ENCODE peak calls at places on chromosomes 3 and 15, in six cellular contexts. C is upper lobe of right lung; S is CD8-positive, alpha-beta memory T cell; Z is colonic mucosa; H is mammary epithelial cell; P is cardiac muscle cell. F is an unnamed sample.

GRCh38 chr3:104604326-104605010 is 762.2 kb upstream of the ALCAM start:
- DNase-seq in Z (no peak), S (no peak), C (no peak), H (peak; percentile 11), P (peak; percentile 21), F (no peak)

GRCh38 chr3:196440696-196441095 is 8.5 kb upstream of the UBXN7 start:
- DNase-seq in C (no peak), S (no peak), P (no peak), Z (no peak), H (no peak), F (no peak)

GRCh38 chr15:93929375-93930094 is 301.8 kb upstream of the MCTP2 start:
- DNase-seq in P (no peak), H (peak; percentile 69), S (no peak), C (no peak), Z (peak; percentile 22), F (peak; percentile 89)

GRCh38 chr3:107660316-107660976 is 137.7 kb downstream of the BBX start:
- DNase-seq in C (no peak), H (no peak), P (peak; percentile 33), Z (no peak), S (no peak), F (no peak)

GRCh38 chr3:16319307-16319706 is 54.3 kb downstream of the OXNAD1 start:
- DNase-seq in Z (no peak), P (peak; percentile 39), H (no peak), C (no peak), S (peak; percentile 66), F (no peak)

GRCh38 chr3:71264840-71265239 is 318.7 kb downstream of the FOXP1 start:
- DNase-seq in P (no peak), C (no peak), Z (no peak), H (no peak), S (no peak), F (no peak)

GRCh38 chr3:195337747-195338146 is 66.8 kb upstream of the XXYLT1 start:
- DNase-seq in P (no peak), H (no peak), S (no peak), C (no peak), Z (no peak), F (no peak)

GRCh38 chr3:23314981-23315805 is 112.1 kb downstream of the UBE2E2 start:
- DNase-seq in Z (no peak), C (no peak), H (peak; percentile 8), P (no peak), S (no peak), F (no peak)

GRCh38 chr3:44584646-44585501 is at the start of gene ZNF660:
- DNase-seq in H (peak; percentile 2), S (no peak), Z (peak; percentile 40), C (peak; percentile 80), P (peak; percentile 97), F (peak; percentile 84)

GRCh38 chr3:128195369-128195768 is 42.1 kb downstream of the EEFSEC start:
- DNase-seq in S (no peak), C (no peak), P (peak; percentile 45), Z (no peak), H (no peak), F (no peak)

GRCh38 chr3:134258761-134259347 is 8.2 kb upstream of the RYK start:
- DNase-seq in H (peak; percentile 56), P (no peak), Z (no peak), C (no peak), S (no peak), F (no peak)

GRCh38 chr15:62986948-62987347 is 55.6 kb upstream of the TPM1 start:
- DNase-seq in S (no peak), Z (no peak), H (peak; percentile 68), C (no peak), P (no peak), F (no peak)

GRCh38 chr15:62989366-62990055 is 53.0 kb upstream of the TPM1 start:
- DNase-seq in Z (no peak), H (no peak), C (no peak), P (no peak), S (no peak), F (no peak)

GRCh38 chr15:62991698-62992097 is 50.8 kb upstream of the TPM1 start:
- DNase-seq in C (no peak), P (no peak), Z (no peak), S (no peak), H (no peak), F (no peak)

GRCh38 chr15:62985768-62986167 is 56.8 kb upstream of the TPM1 start:
- DNase-seq in Z (no peak), C (no peak), S (no peak), H (no peak), P (no peak), F (no peak)

GRCh38 chr15:62988701-62989100 is 53.8 kb upstream of the TPM1 start:
- DNase-seq in H (no peak), C (no peak), P (no peak), S (no peak), Z (no peak), F (no peak)
- H3K4me1 ChIP-seq in H (peaks cover 7% of the 10 kb centered on the region), C (no peaks in the 10 kb centered on the region), P (no peaks in the 10 kb centered on the region), S (no peaks in the 10 kb centered on the region), Z (no peaks in the 10 kb centered on the region), F (peaks cover 8% of the 10 kb centered on the region)

GRCh38 chr15:31776039-31776438 is 254.3 kb upstream of the CHRNA7 start:
- DNase-seq in S (no peak), Z (no peak), H (no peak), P (no peak), C (no peak), F (no peak)
- H3K27ac ChIP-seq in S (no peak overlapping the region), Z (no peak overlapping the region), H (no peak overlapping the region), P (no peak overlapping the region), C (no peak overlapping the region), F (no peak overlapping the region)

GRCh38 chr15:31250033-31250432 is 76.6 kb upstream of the KLF13 start:
- DNase-seq in Z (no peak), P (no peak), H (no peak), S (no peak), C (peak; percentile 39), F (peak; percentile 52)

GRCh38 chr15:31248951-31249350 is 77.7 kb upstream of the KLF13 start:
- DNase-seq in P (no peak), S (no peak), Z (no peak), H (no peak), C (peak; percentile 23), F (peak; percentile 32)

GRCh38 chr15:31245756-31246155 is 80.9 kb upstream of the KLF13 start:
- DNase-seq in S (no peak), H (no peak), P (no peak), C (peak; percentile 25), Z (no peak), F (peak; percentile 51)

GRCh38 chr15:31247404-31247803 is 79.2 kb upstream of the KLF13 start:
- DNase-seq in S (no peak), H (no peak), Z (no peak), C (peak; percentile 20), P (no peak), F (peak; percentile 20)

DNA sequence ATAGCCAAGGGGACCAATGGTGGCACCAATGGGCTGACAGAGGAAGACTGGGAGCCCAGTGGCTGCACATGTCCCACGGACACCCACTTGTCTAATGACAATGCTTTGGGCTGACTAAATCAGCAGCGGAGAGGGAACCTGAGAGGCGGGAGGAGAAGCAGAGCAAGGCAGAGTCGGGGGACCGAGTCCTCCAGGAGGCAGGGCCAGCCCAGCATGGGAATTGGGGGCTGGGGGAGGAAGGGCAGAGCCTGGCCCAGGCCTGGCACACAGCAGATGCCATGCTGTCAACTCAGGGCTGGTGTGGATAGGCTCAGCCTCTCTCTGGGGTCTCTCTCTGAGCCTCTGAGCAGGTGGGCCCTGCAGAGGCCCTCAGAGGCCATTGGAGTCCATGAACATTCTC is 78.4 kb upstream of the KLF13 start:
- DNase-seq in P (no peak), S (no peak), C (peak; percentile 40), H (no peak), Z (no peak), F (peak; percentile 30)
- H3K4me1 ChIP-seq in P (no peaks in the 10 kb centered on the region), S (no peaks in the 10 kb centered on the region), C (no peaks in the 10 kb centered on the region), H (no peaks in the 10 kb centered on the region), Z (no peaks in the 10 kb centered on the region), F (peaks cover 7% of the 10 kb centered on the region)

DNA sequence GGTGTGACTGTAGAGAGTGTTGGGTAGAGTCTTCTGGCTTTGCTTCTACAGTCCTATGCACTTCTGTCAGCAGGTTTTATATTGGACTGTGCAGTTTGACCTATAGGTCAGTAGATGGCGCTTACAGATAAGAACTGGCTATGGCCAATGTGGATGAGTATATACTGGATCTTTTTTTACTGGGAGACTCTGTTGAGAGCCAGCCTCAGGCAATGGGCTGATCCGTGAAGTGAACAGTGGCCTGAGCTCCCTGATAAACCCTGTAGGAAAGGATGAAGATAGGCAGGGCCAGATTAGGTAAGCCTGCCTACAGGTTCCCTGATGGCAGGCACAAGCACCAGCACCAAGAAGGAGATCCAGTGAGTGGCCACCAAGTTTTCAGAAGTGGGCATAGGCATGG is 325.9 kb upstream of the SGO1 start:
- DNase-seq in Z (no peak), C (no peak), H (peak; percentile 47), S (no peak), P (peak; percentile 70), F (no peak)
- H3K27ac ChIP-seq in Z (no peak overlapping the region), C (no peak overlapping the region), H (no peak overlapping the region), S (no peak overlapping the region), P (no peak overlapping the region), F (no peak overlapping the region)

GRCh38 chr15:73628102-73628501 is 5.1 kb downstream of the NPTN start:
- DNase-seq in P (no peak), H (no peak), S (no peak), C (no peak), Z (no peak), F (no peak)

GRCh38 chr15:73631915-73632669 is 1.1 kb downstream of the NPTN start:
- DNase-seq in S (no peak), H (peak; percentile 59), Z (peak; percentile 71), P (peak; percentile 79), C (no peak), F (peak; percentile 84)

GRCh38 chr15:73630796-73631471 is 2.3 kb downstream of the NPTN start:
- DNase-seq in Z (no peak), C (no peak), S (no peak), H (peak; percentile 28), P (no peak), F (no peak)

GRCh38 chr15:73628976-73629854 is 4.0 kb downstream of the NPTN start:
- DNase-seq in H (peak; percentile 11), Z (no peak), S (no peak), C (no peak), P (peak; percentile 31), F (no peak)

DNA sequence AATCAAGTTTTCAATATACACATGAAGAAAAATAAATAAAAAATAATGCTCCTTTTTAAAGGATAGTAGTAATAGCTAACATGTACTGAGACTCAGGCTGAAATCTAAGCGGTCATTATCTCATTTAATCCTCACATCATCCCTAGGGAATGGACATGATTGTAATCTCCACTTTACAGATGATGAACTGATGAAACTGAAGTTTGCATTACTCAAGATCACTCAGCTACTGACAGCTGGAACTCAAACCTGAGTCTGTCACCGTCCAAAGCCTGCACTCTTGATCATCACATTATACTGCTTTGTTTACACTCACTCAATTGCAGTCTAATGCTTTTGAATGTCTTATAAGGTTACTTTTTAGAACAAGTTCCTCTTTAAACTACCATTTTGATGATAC is 3.2 kb downstream of the NPTN start:
- DNase-seq in H (peak; percentile 27), S (no peak), C (no peak), Z (no peak), P (no peak), F (no peak)
- H3K4me1 ChIP-seq in H (peaks cover 45% of the 10 kb centered on the region), S (peaks cover 45% of the 10 kb centered on the region), C (peaks cover 60% of the 10 kb centered on the region), Z (peaks cover 26% of the 10 kb centered on the region), P (peaks cover 39% of the 10 kb centered on the region), F (peaks cover 70% of the 10 kb centered on the region)